ENCODE peak calls at places on chromosomes 5 and 9, in four cellular contexts. H, U, C and J are unnamed samples.
A peak's percentile ranks its signal among the peaks of the same experiment; 100 is the strongest.

GRCh38 chr5:107231191-107231590 is 439.5 kb downstream of the EFNA5 start:
- DNase-seq in C (no peak), U (no peak), H (no peak), J (no peak)

GRCh38 chr5:71809446-71809845 is 90.4 kb downstream of the CARTPT start:
- DNase-seq in C (no peak), U (no peak), H (no peak), J (no peak)

GRCh38 chr5:23289162-23289561 is 218.2 kb upstream of the PRDM9 start:
- DNase-seq in C (no peak), U (no peak), H (no peak), J (no peak)

GRCh38 chr5:389197-389821 is 53.7 kb upstream of the EXOC3 start:
- DNase-seq in C (peak; percentile 10), U (no peak), H (no peak), J (peak; percentile 58)

GRCh38 chr9:5042661-5043178 is 57.6 kb downstream of the JAK2 start:
- DNase-seq in C (no peak), U (no peak), H (no peak), J (peak; percentile 63)

GRCh38 chr5:17156463-17156862 is 61.0 kb upstream of the BASP1 start:
- DNase-seq in C (no peak), U (no peak), H (no peak), J (no peak)

GRCh38 chr5:2123874-2124273 is 241.1 kb upstream of the IRX4 start:
- DNase-seq in H (no peak), U (no peak), C (no peak), J (peak; percentile 56)

GRCh38 chr5:130652178-130652577 is 512.9 kb downstream of the HINT1 start:
- DNase-seq in U (no peak), C (no peak), H (no peak), J (no peak)

GRCh38 chr5:176792584-176793342 is 17.6 kb upstream of the UNC5A start:
- DNase-seq in C (no peak), U (no peak), H (no peak), J (no peak)

GRCh38 chr9:88578486-88579362 is 43.7 kb downstream of the NXNL2 start:
- DNase-seq in U (peak; percentile 89), H (peak; percentile 85), C (peak; percentile 91), J (peak; percentile 87)
- TF ChIP-seq CTCF in U (peak; percentile 27), H (peak; percentile 91), C (peak; percentile 91), J (peak; percentile 98)

GRCh38 chr9:120032639-120033038 is 547.3 kb downstream of the CDK5RAP2 start:
- DNase-seq in C (no peak), U (no peak), H (no peak), J (no peak)
- TF ChIP-seq CTCF in C (no peak), U (no peak), H (no peak), J (peak; percentile 61)

DNA sequence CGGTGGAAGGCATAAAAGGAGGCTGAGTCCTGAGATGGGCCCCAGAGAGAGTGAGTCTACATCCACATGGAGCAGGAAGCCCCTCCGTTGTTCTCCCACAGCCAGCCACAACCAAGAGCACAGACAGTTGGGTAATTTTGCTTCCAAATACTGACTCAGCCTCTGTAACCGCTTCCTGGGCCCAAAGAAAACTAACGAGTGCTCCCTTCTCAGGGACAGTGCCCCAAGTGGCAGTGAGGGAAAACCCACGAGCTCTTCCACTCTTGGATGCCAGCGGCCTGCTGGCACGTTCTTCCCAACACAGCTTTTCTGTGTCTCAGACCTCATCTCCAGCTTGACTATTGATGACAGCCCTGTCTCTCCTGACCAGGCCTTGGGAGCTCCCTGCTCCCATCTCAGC is 207.6 kb downstream of the FSTL4 start:
- DNase-seq in H (no peak), C (no peak), U (no peak), J (no peak)
- TF ChIP-seq CTCF in H (no peak), C (no peak), U (no peak), J (peak; percentile 17)

DNA sequence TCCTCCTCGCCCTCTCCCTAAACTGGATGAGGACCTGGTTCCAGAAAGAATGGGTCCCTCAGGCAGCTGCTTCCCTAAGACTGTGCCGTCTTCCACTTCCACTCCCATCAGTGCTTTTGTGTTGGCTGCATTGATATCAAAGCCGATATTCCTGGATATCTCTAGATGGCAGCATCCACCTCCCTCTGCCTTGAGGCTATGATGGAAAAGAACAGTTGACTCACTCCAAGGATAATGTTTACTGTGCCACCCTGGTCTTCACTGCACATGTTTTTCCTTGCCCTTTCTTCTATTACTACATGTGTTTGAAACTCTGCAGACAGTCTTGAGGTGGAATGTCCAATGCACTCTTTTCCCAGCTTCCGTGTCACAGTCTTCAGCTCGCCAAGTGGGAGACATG is 211.6 kb downstream of the MAST4 start:
- DNase-seq in U (no peak), C (no peak), H (no peak), J (no peak)
- TF ChIP-seq CTCF in U (no peak), C (no peak), H (no peak), J (no peak)